ENCODE peak calls at places on chromosomes 3 and 15, in nine cellular contexts. Y, P, Z, D, K, F, B, U and J are unnamed samples.

GRCh38 chr15:82172506-82172905 is 90.0 kb downstream of the EFL1 start:
- DNase-seq in Y (no peak), P (no peak), Z (no peak), D (no peak), K (no peak), F (no peak), B (no peak), U (no peak), J (no peak)

GRCh38 chr15:90306560-90306959 is 41.1 kb downstream of the NGRN start:
- DNase-seq in Y (no peak), P (no peak), Z (peak), D (peak), K (no peak), F (no peak), B (no peak), U (no peak), J (no peak)

GRCh38 chr3:58696093-58696492 is 29.5 kb upstream of the FAM3D start:
- DNase-seq in Y (no peak), P (no peak), Z (no peak), D (no peak), K (no peak), F (no peak), B (peak), U (no peak), J (no peak)

GRCh38 chr3:18740631-18741583 is 315.8 kb upstream of the SATB1 start:
- DNase-seq in Y (no peak), P (no peak), Z (peak), D (peak), K (no peak), F (no peak), B (peak), U (peak), J (no peak)

GRCh38 chr3:151230644-151231043 is 27.6 kb upstream of the GPR171 start:
- DNase-seq in Y (no peak), P (no peak), Z (peak), D (no peak), K (no peak), F (no peak), B (no peak), U (no peak), J (no peak)

GRCh38 chr15:90442423-90442822 is 54.4 kb downstream of the IQGAP1 start:
- DNase-seq in Y (no peak), P (no peak), Z (no peak), D (no peak), K (no peak), F (no peak), B (no peak), U (no peak), J (no peak)

GRCh38 chr15:78073026-78073425 is 4.5 kb downstream of the TBC1D2B start:
- DNase-seq in Y (no peak), P (no peak), Z (no peak), D (no peak), K (no peak), F (no peak), B (no peak), U (no peak), J (no peak)

GRCh38 chr15:85329561-85330421 is 50.6 kb upstream of the AKAP13 start:
- DNase-seq in Y (peak), P (no peak), Z (no peak), D (peak), K (no peak), F (peak), B (peak), U (peak), J (no peak)

GRCh38 chr15:65612616-65612946 is 1.6 kb upstream of the INTS14 start:
- DNase-seq in Y (no peak), P (no peak), Z (no peak), D (no peak), K (no peak), F (no peak), B (no peak), U (no peak), J (no peak)